ENCODE peak calls at places on chromosomes 1 and 21, in six cellular contexts. W, L, O, H, P and Z are unnamed samples.

GRCh38 chr21:27622636-27623035 is 655.7 kb upstream of the ADAMTS5 start:
- DNase-seq in P (no peak), O (no peak), L (no peak), H (no peak), W (no peak), Z (no peak)

GRCh38 chr1:60133848-60134247 is 60.3 kb upstream of the C1orf87 start:
- DNase-seq in H (no peak), W (no peak), L (no peak), P (no peak), O (peak; percentile 59), Z (peak; percentile 61)

GRCh38 chr1:99818063-99818699 is 32.0 kb upstream of the AGL start:
- DNase-seq in O (no peak), L (peak; percentile 23), W (no peak), H (no peak), P (no peak), Z (peak; percentile 33)

GRCh38 chr1:184002071-184002470 is 35.5 kb downstream of the COLGALT2 start:
- DNase-seq in L (peak; percentile 77), W (no peak), H (no peak), O (peak; percentile 81), P (peak; percentile 34), Z (peak; percentile 86)

GRCh38 chr1:239826209-239826608 is 265.5 kb upstream of the FMN2 start:
- DNase-seq in P (no peak), O (no peak), L (no peak), W (no peak), H (no peak), Z (no peak)

GRCh38 chr1:61980561-61980960 is 214.1 kb upstream of the L1TD1 start:
- DNase-seq in H (no peak), O (peak; percentile 48), W (no peak), L (peak; percentile 32), P (peak; percentile 2), Z (peak; percentile 92)

GRCh38 chr1:226542623-226543103 is 5.9 kb upstream of the STUM start:
- DNase-seq in P (no peak), H (no peak), W (no peak), O (no peak), L (no peak), Z (no peak)

GRCh38 chr1:26278835-26279597 is 870 bp upstream of the SH3BGRL3 start:
- DNase-seq in O (no peak), H (no peak), P (no peak), W (no peak), L (peak; percentile 93), Z (no peak)

GRCh38 chr1:3993606-3994375 is 93.7 kb upstream of the C1orf174 start:
- DNase-seq in L (no peak), P (no peak), O (no peak), W (no peak), H (no peak), Z (no peak)

GRCh38 chr1:6783956-6784559 is 1.2 kb upstream of the CAMTA1 start:
- DNase-seq in O (no peak), P (no peak), W (no peak), L (no peak), H (peak; percentile 1), Z (peak; percentile 37)

GRCh38 chr1:84675106-84675505 is 15.2 kb downstream of the SSX2IP start:
- DNase-seq in O (no peak), W (no peak), L (no peak), P (no peak), H (no peak), Z (no peak)

GRCh38 chr1:173477286-173478098 is at the start of gene PRDX6:
- DNase-seq in O (peak; percentile 77), L (peak; percentile 84), H (peak; percentile 66), W (peak; percentile 66), P (no peak), Z (peak; percentile 87)

GRCh38 chr21:29299906-29300546 is 1.3 kb downstream of the BACH1 start:
- DNase-seq in L (peak; percentile 98), H (no peak), O (peak; percentile 82), P (peak; percentile 53), W (no peak), Z (peak; percentile 95)

GRCh38 chr21:29298348-29299045 is at the start of gene BACH1:
- DNase-seq in P (peak; percentile 76), W (peak; percentile 58), O (peak; percentile 84), L (peak; percentile 93), H (peak; percentile 59), Z (peak; percentile 96)

GRCh38 chr21:29299046-29299905 is 554 bp downstream of the BACH1 start:
- DNase-seq in W (peak; percentile 29), O (peak; percentile 61), L (peak; percentile 54), H (peak; percentile 49), P (peak; percentile 14), Z (peak; percentile 69)

GRCh38 chr21:29296452-29296851 is 2.3 kb upstream of the BACH1 start:
- DNase-seq in L (no peak), O (no peak), P (no peak), H (no peak), W (no peak), Z (no peak)

DNA sequence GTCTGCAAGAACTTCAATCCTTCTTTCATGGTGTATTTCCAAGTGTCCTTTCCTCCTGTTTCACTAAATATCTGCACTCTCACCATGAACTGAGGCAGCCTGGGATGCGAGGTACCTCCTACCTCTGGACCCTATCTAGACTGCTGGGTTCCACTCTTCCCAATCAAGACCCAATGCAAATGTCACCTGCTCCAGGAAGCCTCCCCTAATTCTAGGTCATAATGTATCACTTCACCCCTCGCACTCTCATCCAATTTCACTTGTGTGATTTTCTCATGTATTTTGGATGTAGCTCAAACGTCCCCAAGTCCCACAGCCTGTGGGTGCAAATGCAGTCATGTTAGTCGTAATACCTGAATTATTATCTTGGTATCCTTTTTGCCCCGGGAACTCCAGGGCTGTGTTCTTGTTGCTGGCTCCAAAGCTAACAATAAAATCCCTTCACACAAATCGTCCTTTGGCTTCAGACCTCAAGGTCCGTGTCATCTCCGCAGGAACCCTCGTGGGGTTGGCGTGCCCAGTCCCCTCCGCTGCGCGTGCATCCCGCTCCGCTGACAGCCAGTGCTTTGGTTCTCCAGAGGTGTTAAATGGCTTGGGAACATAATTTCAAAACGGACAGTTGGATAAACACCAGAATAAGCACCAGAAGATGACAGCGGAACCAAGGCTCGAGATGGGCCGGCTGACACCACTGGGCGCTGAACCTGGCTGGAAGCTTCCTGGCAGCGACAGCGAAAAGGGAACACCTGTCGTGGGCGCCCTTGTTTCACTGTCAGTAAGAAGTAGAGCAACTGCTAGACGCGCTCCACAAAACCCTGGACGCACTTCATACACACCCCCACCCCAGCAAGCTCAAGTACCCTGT is 1.0 kb upstream of the BACH1 start:
- DNase-seq in O (no peak), P (no peak), H (no peak), W (no peak), L (no peak), Z (no peak)
- H3K4me3 ChIP-seq in O (peak overlapping the region; percentile 54), P (peak overlapping the region; percentile 94), H (peak overlapping the region; percentile 71), W (peak overlapping the region; percentile 75), L (peak overlapping the region; percentile 43), Z (peak overlapping the region; percentile 56)

GRCh38 chr1:11802973-11803885 is 2.5 kb downstream of the MTHFR start:
- DNase-seq in P (no peak), W (peak; percentile 83), L (peak; percentile 87), H (peak; percentile 63), O (peak; percentile 92), Z (peak; percentile 99)

GRCh38 chr1:11800391-11800755 is 5.4 kb downstream of the MTHFR start:
- DNase-seq in P (no peak), L (no peak), O (no peak), W (no peak), H (no peak), Z (no peak)

GRCh38 chr1:11804666-11805453 is 904 bp downstream of the MTHFR start:
- DNase-seq in O (peak; percentile 20), W (no peak), L (peak; percentile 75), H (peak; percentile 20), P (no peak), Z (peak; percentile 81)

GRCh38 chr1:11800756-11801433 is 4.9 kb downstream of the MTHFR start:
- DNase-seq in P (no peak), W (no peak), O (no peak), L (no peak), H (no peak), Z (no peak)

DNA sequence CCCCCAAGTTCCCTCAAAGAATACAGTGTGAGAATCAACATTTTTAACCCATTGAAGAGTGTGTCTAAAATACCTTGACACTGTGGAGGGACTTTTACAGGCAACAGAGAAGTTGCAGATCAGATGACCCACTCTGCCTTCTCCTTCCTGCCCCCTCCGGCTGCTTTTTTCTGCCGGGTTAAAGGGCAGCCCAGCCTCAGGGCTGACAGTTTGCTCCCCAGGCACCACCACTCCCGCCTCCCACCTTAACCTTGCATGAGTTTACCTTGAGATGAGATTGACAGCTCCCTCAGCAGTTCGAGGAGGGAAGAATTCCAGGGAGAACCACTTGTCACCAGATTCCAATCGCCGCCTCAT is 3.2 kb downstream of the MTHFR start:
- DNase-seq in H (no peak), P (no peak), L (no peak), W (no peak), O (no peak), Z (peak; percentile 36)
- H3K4me3 ChIP-seq in H (peak overlapping the region; percentile 68), P (no peak overlapping the region), L (peak overlapping the region; percentile 42), W (peak overlapping the region; percentile 83), O (peak overlapping the region; percentile 70), Z (peak overlapping the region; percentile 84)

GRCh38 chr1:210251680-210252490 is 19.3 kb downstream of the SERTAD4 start:
- DNase-seq in H (no peak), O (no peak), L (no peak), W (no peak), P (no peak), Z (no peak)
- H3K4me3 ChIP-seq in H (no peak overlapping the region), O (peak overlapping the region; percentile 52), L (peak overlapping the region; percentile 43), W (peak overlapping the region; percentile 80), P (peak overlapping the region; percentile 48), Z (no peak overlapping the region)

GRCh38 chr1:67687198-67687545 is 2.2 kb downstream of the GADD45A start:
- DNase-seq in W (no peak), H (no peak), L (peak; percentile 13), P (no peak), O (no peak), Z (no peak)

GRCh38 chr1:67685067-67685557 is at the start of gene GADD45A:
- DNase-seq in H (peak; percentile 94), O (peak; percentile 99), L (peak; percentile 99), P (peak; percentile 97), W (peak; percentile 97), Z (peak; percentile 100)

GRCh38 chr1:67684526-67685066 is 405 bp upstream of the GADD45A start:
- DNase-seq in W (no peak), O (no peak), L (no peak), P (no peak), H (no peak), Z (no peak)

GRCh38 chr1:67686272-67687197 is 1.5 kb downstream of the GADD45A start:
- DNase-seq in L (peak; percentile 94), O (peak; percentile 95), W (peak; percentile 77), H (peak; percentile 64), P (peak; percentile 82), Z (peak; percentile 97)

GRCh38 chr1:67685558-67686271 is 714 bp downstream of the GADD45A start:
- DNase-seq in L (peak; percentile 53), P (peak; percentile 27), O (peak; percentile 39), H (peak; percentile 45), W (no peak), Z (peak; percentile 59)
- H3K4me3 ChIP-seq in L (peak overlapping the region; percentile 79), P (peak overlapping the region; percentile 80), O (peak overlapping the region; percentile 94), H (peak overlapping the region; percentile 69), W (peak overlapping the region; percentile 97), Z (peak overlapping the region; percentile 97)